ENCODE peak calls at places on chromosome 18, in seven cellular contexts. One of them, this sample, is unnamed.
A peak's percentile ranks its signal among the peaks of the same experiment; 100 is the strongest.

GRCh38 chr18:79903787-79904356 is 47.6 kb downstream of the SLC66A2 start:
- DNase-seq in IMR-90: no peak
- DNase-seq in HCT116: no peak
- DNase-seq in right atrium auricular region: peak; percentile 47
- DNase-seq in breast epithelium: no peak
- DNase-seq in cardiac muscle cell: no peak
- DNase-seq in endodermal cell: no peak
- DNase-seq in this sample: no peak

GRCh38 chr18:10490401-10491289 is 35.2 kb upstream of the NAPG start:
- DNase-seq in IMR-90: no peak
- DNase-seq in HCT116: peak; percentile 73
- DNase-seq in breast epithelium: no peak
- DNase-seq in cardiac muscle cell: no peak
- DNase-seq in right atrium auricular region: no peak
- DNase-seq in endodermal cell: peak; percentile 93
- DNase-seq in this sample: peak; percentile 40

GRCh38 chr18:5456577-5457466 is 87.0 kb downstream of the EPB41L3 start:
- DNase-seq in IMR-90: peak; percentile 62
- DNase-seq in endodermal cell: peak; percentile 81
- DNase-seq in cardiac muscle cell: peak; percentile 71
- DNase-seq in HCT116: no peak
- DNase-seq in right atrium auricular region: peak; percentile 66
- DNase-seq in breast epithelium: no peak
- DNase-seq in this sample: peak; percentile 29

GRCh38 chr18:69484699-69485396 is 84.2 kb downstream of the DOK6 start:
- DNase-seq in IMR-90: peak; percentile 81
- DNase-seq in cardiac muscle cell: peak; percentile 49
- DNase-seq in endodermal cell: no peak
- DNase-seq in breast epithelium: no peak
- DNase-seq in HCT116: no peak
- DNase-seq in right atrium auricular region: no peak
- DNase-seq in this sample: no peak

GRCh38 chr18:41320090-41320489 is 634.9 kb upstream of the PIK3C3 start:
- DNase-seq in breast epithelium: no peak
- DNase-seq in cardiac muscle cell: no peak
- DNase-seq in endodermal cell: no peak
- DNase-seq in right atrium auricular region: no peak
- DNase-seq in HCT116: no peak
- DNase-seq in IMR-90: no peak
- DNase-seq in this sample: no peak

GRCh38 chr18:55927831-55928230 is 339.8 kb upstream of the TCF4 start:
- DNase-seq in IMR-90: peak; percentile 89
- DNase-seq in breast epithelium: no peak
- DNase-seq in HCT116: no peak
- DNase-seq in cardiac muscle cell: peak; percentile 21
- DNase-seq in right atrium auricular region: no peak
- DNase-seq in endodermal cell: no peak
- DNase-seq in this sample: no peak

GRCh38 chr18:35982404-35983114 is 10.1 kb downstream of the RMP24 start:
- DNase-seq in IMR-90: peak; percentile 92
- DNase-seq in HCT116: no peak
- DNase-seq in breast epithelium: no peak
- DNase-seq in cardiac muscle cell: peak; percentile 43
- DNase-seq in endodermal cell: no peak
- DNase-seq in right atrium auricular region: no peak
- DNase-seq in this sample: no peak

GRCh38 chr18:2857491-2858063 is 10.8 kb downstream of the EMILIN2 start:
- DNase-seq in breast epithelium: no peak
- DNase-seq in HCT116: no peak
- DNase-seq in IMR-90: peak; percentile 43
- DNase-seq in endodermal cell: no peak
- DNase-seq in right atrium auricular region: peak; percentile 96
- DNase-seq in cardiac muscle cell: peak; percentile 99
- DNase-seq in this sample: no peak

GRCh38 chr18:68660355-68661183 is 54.3 kb downstream of the TMX3 start:
- DNase-seq in HCT116: peak; percentile 29
- DNase-seq in right atrium auricular region: no peak
- DNase-seq in IMR-90: peak; percentile 61
- DNase-seq in endodermal cell: no peak
- DNase-seq in cardiac muscle cell: peak; percentile 73
- DNase-seq in breast epithelium: no peak
- DNase-seq in this sample: peak; percentile 23

GRCh38 chr18:48222118-48222517 is 187.1 kb downstream of the ZBTB7C start:
- DNase-seq in endodermal cell: no peak
- DNase-seq in right atrium auricular region: no peak
- DNase-seq in cardiac muscle cell: peak; percentile 81
- DNase-seq in HCT116: no peak
- DNase-seq in IMR-90: no peak
- DNase-seq in breast epithelium: peak; percentile 70
- DNase-seq in this sample: no peak

GRCh38 chr18:3148930-3149535 is 70.7 kb downstream of the MYOM1 start:
- DNase-seq in endodermal cell: no peak
- DNase-seq in breast epithelium: no peak
- DNase-seq in right atrium auricular region: no peak
- DNase-seq in cardiac muscle cell: no peak
- DNase-seq in HCT116: no peak
- DNase-seq in IMR-90: peak; percentile 5
- DNase-seq in this sample: no peak

GRCh38 chr18:31176531-31176930 is 13.9 kb upstream of the DSC1 start:
- DNase-seq in HCT116: no peak
- DNase-seq in endodermal cell: no peak
- DNase-seq in cardiac muscle cell: no peak
- DNase-seq in IMR-90: peak; percentile 2
- DNase-seq in breast epithelium: no peak
- DNase-seq in right atrium auricular region: no peak
- DNase-seq in this sample: no peak

GRCh38 chr18:1047406-1047805 is 142.7 kb downstream of the ADCYAP1 start:
- DNase-seq in HCT116: no peak
- DNase-seq in endodermal cell: no peak
- DNase-seq in breast epithelium: no peak
- DNase-seq in IMR-90: no peak
- DNase-seq in right atrium auricular region: no peak
- DNase-seq in cardiac muscle cell: peak; percentile 19
- DNase-seq in this sample: no peak

GRCh38 chr18:61554117-61554776 is 221.0 kb downstream of the CDH20 start:
- DNase-seq in IMR-90: no peak
- DNase-seq in endodermal cell: no peak
- DNase-seq in right atrium auricular region: no peak
- DNase-seq in breast epithelium: no peak
- DNase-seq in HCT116: no peak
- DNase-seq in cardiac muscle cell: peak; percentile 33
- DNase-seq in this sample: peak; percentile 35

GRCh38 chr18:53817976-53818950 is 406.2 kb downstream of the MBD2 start:
- DNase-seq in endodermal cell: no peak
- DNase-seq in IMR-90: no peak
- DNase-seq in right atrium auricular region: no peak
- DNase-seq in HCT116: no peak
- DNase-seq in cardiac muscle cell: no peak
- DNase-seq in breast epithelium: no peak
- DNase-seq in this sample: no peak

GRCh38 chr18:60113396-60113795 is 213.6 kb downstream of the PMAIP1 start:
- DNase-seq in cardiac muscle cell: no peak
- DNase-seq in IMR-90: no peak
- DNase-seq in endodermal cell: no peak
- DNase-seq in HCT116: no peak
- DNase-seq in right atrium auricular region: no peak
- DNase-seq in breast epithelium: no peak
- DNase-seq in this sample: no peak

GRCh38 chr18:3305354-3305762 is 43.4 kb downstream of the MYL12B start:
- DNase-seq in breast epithelium: no peak
- DNase-seq in IMR-90: peak; percentile 100
- DNase-seq in endodermal cell: no peak
- DNase-seq in cardiac muscle cell: peak; percentile 96
- DNase-seq in HCT116: no peak
- DNase-seq in right atrium auricular region: no peak
- DNase-seq in this sample: peak; percentile 74

GRCh38 chr18:50373531-50373930 is 1.3 kb upstream of the SKA1 start:
- DNase-seq in cardiac muscle cell: no peak
- DNase-seq in right atrium auricular region: no peak
- DNase-seq in HCT116: no peak
- DNase-seq in IMR-90: no peak
- DNase-seq in breast epithelium: no peak
- DNase-seq in endodermal cell: peak; percentile 67
- DNase-seq in this sample: no peak

GRCh38 chr18:76824754-76825153 is 2.4 kb downstream of the ZNF236 start:
- DNase-seq in right atrium auricular region: no peak
- DNase-seq in cardiac muscle cell: no peak
- DNase-seq in HCT116: no peak
- DNase-seq in endodermal cell: no peak
- DNase-seq in breast epithelium: no peak
- DNase-seq in IMR-90: no peak
- DNase-seq in this sample: no peak

GRCh38 chr18:55907352-55908045 is 319.5 kb upstream of the TCF4 start:
- DNase-seq in IMR-90: peak; percentile 13
- DNase-seq in right atrium auricular region: no peak
- DNase-seq in cardiac muscle cell: peak; percentile 28
- DNase-seq in endodermal cell: no peak
- DNase-seq in HCT116: no peak
- DNase-seq in breast epithelium: no peak
- DNase-seq in this sample: no peak

GRCh38 chr18:46577546-46577945 is 79.5 kb downstream of the LOXHD1 start:
- DNase-seq in HCT116: no peak
- DNase-seq in endodermal cell: peak; percentile 29
- DNase-seq in right atrium auricular region: no peak
- DNase-seq in breast epithelium: no peak
- DNase-seq in IMR-90: no peak
- DNase-seq in cardiac muscle cell: no peak
- DNase-seq in this sample: no peak

DNA sequence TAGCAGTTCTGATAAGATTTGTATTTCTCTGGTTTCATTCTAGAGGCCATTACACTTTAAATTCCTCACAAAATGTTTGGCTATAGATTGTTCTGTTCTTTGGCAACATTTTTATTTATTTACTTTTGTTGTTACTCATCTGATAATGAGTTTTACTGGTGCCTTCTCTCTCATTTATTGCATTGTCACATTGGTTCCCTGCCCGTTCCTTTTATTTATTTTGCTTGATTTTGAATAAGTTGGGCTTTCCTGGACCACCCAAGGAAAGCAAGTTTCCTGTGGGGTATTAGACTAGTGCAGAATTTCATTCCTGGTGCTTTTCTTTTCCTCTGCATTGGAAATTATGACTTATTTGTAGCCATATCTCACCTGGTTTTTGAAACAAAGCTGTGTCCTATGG is 232.0 kb downstream of the SOCS6 start:
- DNase-seq in breast epithelium: no peak
- DNase-seq in IMR-90: no peak
- DNase-seq in endodermal cell: no peak
- DNase-seq in right atrium auricular region: no peak
- DNase-seq in cardiac muscle cell: no peak
- DNase-seq in HCT116: no peak
- DNase-seq in this sample: no peak
- H3K4me3 ChIP-seq in breast epithelium: no peak overlapping the region
- H3K4me3 ChIP-seq in IMR-90: no peak overlapping the region
- H3K4me3 ChIP-seq in endodermal cell: no peak overlapping the region
- H3K4me3 ChIP-seq in right atrium auricular region: no peak overlapping the region
- H3K4me3 ChIP-seq in cardiac muscle cell: no peak overlapping the region
- H3K4me3 ChIP-seq in HCT116: no peak overlapping the region
- H3K4me3 ChIP-seq in this sample: no peak overlapping the region

GRCh38 chr18:73214970-73215369 is 347.2 kb upstream of the NETO1 start:
- DNase-seq in cardiac muscle cell: no peak
- DNase-seq in IMR-90: no peak
- DNase-seq in HCT116: no peak
- DNase-seq in breast epithelium: no peak
- DNase-seq in endodermal cell: no peak
- DNase-seq in right atrium auricular region: no peak
- DNase-seq in this sample: no peak

GRCh38 chr18:73220639-73221038 is 352.9 kb upstream of the NETO1 start:
- DNase-seq in HCT116: no peak
- DNase-seq in IMR-90: no peak
- DNase-seq in cardiac muscle cell: no peak
- DNase-seq in right atrium auricular region: no peak
- DNase-seq in endodermal cell: no peak
- DNase-seq in breast epithelium: no peak
- DNase-seq in this sample: no peak

GRCh38 chr18:73218293-73218692 is 350.5 kb upstream of the NETO1 start:
- DNase-seq in endodermal cell: no peak
- DNase-seq in IMR-90: no peak
- DNase-seq in right atrium auricular region: no peak
- DNase-seq in cardiac muscle cell: no peak
- DNase-seq in breast epithelium: no peak
- DNase-seq in HCT116: no peak
- DNase-seq in this sample: no peak
- H3K9me3 ChIP-seq in endodermal cell: peaks cover 31% of the 10 kb centered on the region
- H3K9me3 ChIP-seq in IMR-90: peaks cover 23% of the 10 kb centered on the region
- H3K9me3 ChIP-seq in right atrium auricular region: no peaks in the 10 kb centered on the region
- H3K9me3 ChIP-seq in cardiac muscle cell: no peaks in the 10 kb centered on the region
- H3K9me3 ChIP-seq in breast epithelium: peaks cover 7% of the 10 kb centered on the region
- H3K9me3 ChIP-seq in HCT116: peaks cover 16% of the 10 kb centered on the region
- H3K9me3 ChIP-seq in this sample: peaks cover 13% of the 10 kb centered on the region

GRCh38 chr18:63284173-63284765 is 35.3 kb downstream of the BCL2 start:
- DNase-seq in right atrium auricular region: no peak
- DNase-seq in breast epithelium: no peak
- DNase-seq in HCT116: no peak
- DNase-seq in endodermal cell: no peak
- DNase-seq in cardiac muscle cell: no peak
- DNase-seq in IMR-90: no peak
- DNase-seq in this sample: no peak

GRCh38 chr18:63285332-63285731 is 34.2 kb downstream of the BCL2 start:
- DNase-seq in cardiac muscle cell: no peak
- DNase-seq in IMR-90: no peak
- DNase-seq in endodermal cell: no peak
- DNase-seq in breast epithelium: no peak
- DNase-seq in HCT116: no peak
- DNase-seq in right atrium auricular region: no peak
- DNase-seq in this sample: no peak

GRCh38 chr18:63286926-63287325 is 32.6 kb downstream of the BCL2 start:
- DNase-seq in cardiac muscle cell: no peak
- DNase-seq in endodermal cell: no peak
- DNase-seq in IMR-90: no peak
- DNase-seq in breast epithelium: no peak
- DNase-seq in right atrium auricular region: no peak
- DNase-seq in HCT116: no peak
- DNase-seq in this sample: no peak

GRCh38 chr18:63284861-63285260 is 34.7 kb downstream of the BCL2 start:
- DNase-seq in HCT116: no peak
- DNase-seq in endodermal cell: no peak
- DNase-seq in right atrium auricular region: no peak
- DNase-seq in IMR-90: no peak
- DNase-seq in breast epithelium: no peak
- DNase-seq in cardiac muscle cell: no peak
- DNase-seq in this sample: no peak

DNA sequence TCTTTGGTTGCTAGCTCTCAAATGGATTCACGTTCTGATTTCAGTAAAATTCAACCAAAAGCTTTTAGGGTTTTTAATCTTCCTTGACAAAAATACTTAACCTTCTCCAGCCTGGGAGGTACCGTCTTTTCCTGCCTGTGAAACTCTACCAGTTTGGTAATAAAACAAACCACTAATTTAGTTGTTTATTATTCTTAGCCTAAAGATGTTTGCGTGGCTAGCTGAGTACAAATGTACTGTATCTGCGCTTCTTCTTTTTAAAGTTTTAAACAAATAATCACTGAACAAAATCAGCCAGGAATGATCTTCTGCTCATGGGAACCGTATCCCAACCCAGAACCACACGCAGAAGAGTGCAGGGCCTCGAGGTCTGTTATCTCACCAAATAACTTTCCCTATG is 36.3 kb downstream of the BCL2 start:
- DNase-seq in HCT116: no peak
- DNase-seq in right atrium auricular region: no peak
- DNase-seq in breast epithelium: no peak
- DNase-seq in endodermal cell: no peak
- DNase-seq in cardiac muscle cell: no peak
- DNase-seq in IMR-90: no peak
- DNase-seq in this sample: no peak
- H3K27ac ChIP-seq in HCT116: no peak overlapping the region
- H3K27ac ChIP-seq in right atrium auricular region: no peak overlapping the region
- H3K27ac ChIP-seq in breast epithelium: no peak overlapping the region
- H3K27ac ChIP-seq in endodermal cell: no peak overlapping the region
- H3K27ac ChIP-seq in cardiac muscle cell: no peak overlapping the region
- H3K27ac ChIP-seq in IMR-90: no peak overlapping the region
- H3K27ac ChIP-seq in this sample: no peak overlapping the region

GRCh38 chr18:23133860-23134779 is 1.2 kb upstream of the CABLES1 start:
- DNase-seq in IMR-90: no peak
- DNase-seq in breast epithelium: peak; percentile 68
- DNase-seq in endodermal cell: peak; percentile 96
- DNase-seq in cardiac muscle cell: no peak
- DNase-seq in HCT116: peak; percentile 53
- DNase-seq in right atrium auricular region: no peak
- DNase-seq in this sample: peak; percentile 13
- H3K4me3 ChIP-seq in IMR-90: peak overlapping the region; percentile 79
- H3K4me3 ChIP-seq in breast epithelium: peak overlapping the region; percentile 78
- H3K4me3 ChIP-seq in endodermal cell: peak overlapping the region; percentile 88
- H3K4me3 ChIP-seq in cardiac muscle cell: peak overlapping the region; percentile 50
- H3K4me3 ChIP-seq in HCT116: peak overlapping the region; percentile 67
- H3K4me3 ChIP-seq in right atrium auricular region: peak overlapping the region; percentile 63
- H3K4me3 ChIP-seq in this sample: peak overlapping the region; percentile 66